ENCODE peak calls at places on chromosomes 7 and 10, in seven cellular contexts. One of them, this sample, is unnamed.

GRCh38 chr10:47159361-47160228 is 140.4 kb upstream of the GDF10 start:
- DNase-seq in cardiac muscle cell: no peak
- DNase-seq in heart left ventricle: no peak
- DNase-seq in spleen: peak
- DNase-seq in hepatocyte: no peak
- DNase-seq in psoas muscle: no peak
- DNase-seq in GM23338: no peak
- DNase-seq in this sample: no peak

GRCh38 chr10:49508654-49509053 is 30.3 kb downstream of the ERCC6 start:
- DNase-seq in cardiac muscle cell: no peak
- DNase-seq in heart left ventricle: no peak
- DNase-seq in spleen: no peak
- DNase-seq in hepatocyte: no peak
- DNase-seq in psoas muscle: no peak
- DNase-seq in GM23338: no peak
- DNase-seq in this sample: no peak

GRCh38 chr7:114048386-114049235 is 129.8 kb upstream of the PPP1R3A start:
- DNase-seq in cardiac muscle cell: no peak
- DNase-seq in heart left ventricle: no peak
- DNase-seq in spleen: no peak
- DNase-seq in hepatocyte: peak
- DNase-seq in psoas muscle: no peak
- DNase-seq in GM23338: peak
- DNase-seq in this sample: no peak

GRCh38 chr7:115299379-115300038 is 377.6 kb downstream of the MDFIC start:
- DNase-seq in cardiac muscle cell: no peak
- DNase-seq in heart left ventricle: no peak
- DNase-seq in spleen: no peak
- DNase-seq in hepatocyte: no peak
- DNase-seq in psoas muscle: no peak
- DNase-seq in GM23338: peak
- DNase-seq in this sample: no peak

GRCh38 chr7:149500910-149501309 is 3.3 kb upstream of the ZNF746 start:
- DNase-seq in cardiac muscle cell: no peak
- DNase-seq in heart left ventricle: peak
- DNase-seq in spleen: no peak
- DNase-seq in hepatocyte: no peak
- DNase-seq in psoas muscle: no peak
- DNase-seq in GM23338: no peak
- DNase-seq in this sample: no peak

GRCh38 chr7:30513762-30514161 is 9.1 kb upstream of the GGCT start:
- DNase-seq in cardiac muscle cell: no peak
- DNase-seq in heart left ventricle: no peak
- DNase-seq in spleen: no peak
- DNase-seq in hepatocyte: no peak
- DNase-seq in psoas muscle: no peak
- DNase-seq in GM23338: no peak
- DNase-seq in this sample: no peak

GRCh38 chr10:27223964-27224363 is 16.6 kb downstream of the ACBD5 start:
- DNase-seq in cardiac muscle cell: peak
- DNase-seq in heart left ventricle: no peak
- DNase-seq in spleen: peak
- DNase-seq in hepatocyte: peak
- DNase-seq in psoas muscle: no peak
- DNase-seq in GM23338: peak
- DNase-seq in this sample: no peak

GRCh38 chr7:155962191-155962967 is 150.1 kb upstream of the SHH start:
- DNase-seq in cardiac muscle cell: no peak
- DNase-seq in heart left ventricle: no peak
- DNase-seq in spleen: no peak
- DNase-seq in hepatocyte: no peak
- DNase-seq in psoas muscle: no peak
- DNase-seq in GM23338: no peak
- DNase-seq in this sample: no peak

GRCh38 chr10:64859911-64860310 is 1338.7 kb downstream of the REEP3 start:
- DNase-seq in cardiac muscle cell: no peak
- DNase-seq in heart left ventricle: no peak
- DNase-seq in spleen: no peak
- DNase-seq in hepatocyte: no peak
- DNase-seq in psoas muscle: no peak
- DNase-seq in GM23338: no peak
- DNase-seq in this sample: no peak

GRCh38 chr7:69436944-69437343 is 161.3 kb upstream of the AUTS2 start:
- DNase-seq in cardiac muscle cell: no peak
- DNase-seq in heart left ventricle: no peak
- DNase-seq in spleen: no peak
- DNase-seq in hepatocyte: no peak
- DNase-seq in psoas muscle: no peak
- DNase-seq in GM23338: no peak
- DNase-seq in this sample: no peak

GRCh38 chr7:20236790-20237189 is 19.6 kb upstream of the MACC1 start:
- DNase-seq in cardiac muscle cell: no peak
- DNase-seq in heart left ventricle: no peak
- DNase-seq in spleen: no peak
- DNase-seq in hepatocyte: no peak
- DNase-seq in psoas muscle: no peak
- DNase-seq in GM23338: no peak
- DNase-seq in this sample: no peak

GRCh38 chr7:75056476-75056875 is 17.1 kb downstream of the RCC1L start:
- DNase-seq in cardiac muscle cell: no peak
- DNase-seq in heart left ventricle: no peak
- DNase-seq in spleen: no peak
- DNase-seq in hepatocyte: no peak
- DNase-seq in psoas muscle: no peak
- DNase-seq in GM23338: no peak
- DNase-seq in this sample: no peak

GRCh38 chr7:140196361-140197217 is 19.8 kb upstream of the KDM7A start:
- DNase-seq in cardiac muscle cell: no peak
- DNase-seq in heart left ventricle: peak
- DNase-seq in spleen: no peak
- DNase-seq in hepatocyte: no peak
- DNase-seq in psoas muscle: peak
- DNase-seq in GM23338: no peak
- DNase-seq in this sample: no peak

GRCh38 chr10:86135191-86135590 is 231.4 kb downstream of the GRID1 start:
- DNase-seq in cardiac muscle cell: no peak
- DNase-seq in heart left ventricle: no peak
- DNase-seq in spleen: no peak
- DNase-seq in hepatocyte: no peak
- DNase-seq in psoas muscle: no peak
- DNase-seq in GM23338: no peak
- DNase-seq in this sample: no peak

GRCh38 chr10:31620236-31621151 is 301.5 kb downstream of the ZEB1 start:
- DNase-seq in cardiac muscle cell: peak
- DNase-seq in heart left ventricle: peak
- DNase-seq in spleen: peak
- DNase-seq in hepatocyte: no peak
- DNase-seq in psoas muscle: peak
- DNase-seq in GM23338: peak
- DNase-seq in this sample: no peak

GRCh38 chr7:139246905-139247304 is 15.9 kb downstream of the UBN2 start:
- DNase-seq in cardiac muscle cell: no peak
- DNase-seq in heart left ventricle: no peak
- DNase-seq in spleen: no peak
- DNase-seq in hepatocyte: no peak
- DNase-seq in psoas muscle: no peak
- DNase-seq in GM23338: no peak
- DNase-seq in this sample: no peak

GRCh38 chr10:89521368-89521767 is 14.0 kb downstream of the SLC16A12 start:
- DNase-seq in cardiac muscle cell: no peak
- DNase-seq in heart left ventricle: no peak
- DNase-seq in spleen: no peak
- DNase-seq in hepatocyte: no peak
- DNase-seq in psoas muscle: no peak
- DNase-seq in GM23338: no peak
- DNase-seq in this sample: no peak

GRCh38 chr10:17394854-17395253 is 59.5 kb downstream of the ST8SIA6 start:
- DNase-seq in cardiac muscle cell: no peak
- DNase-seq in heart left ventricle: no peak
- DNase-seq in spleen: no peak
- DNase-seq in hepatocyte: no peak
- DNase-seq in psoas muscle: no peak
- DNase-seq in GM23338: no peak
- DNase-seq in this sample: no peak

GRCh38 chr10:117312430-117312829 is 62.8 kb downstream of the PDZD8 start:
- DNase-seq in cardiac muscle cell: no peak
- DNase-seq in heart left ventricle: no peak
- DNase-seq in spleen: no peak
- DNase-seq in hepatocyte: no peak
- DNase-seq in psoas muscle: no peak
- DNase-seq in GM23338: no peak
- DNase-seq in this sample: no peak

GRCh38 chr7:20064974-20065862 is 152.0 kb downstream of the MACC1 start:
- DNase-seq in cardiac muscle cell: peak
- DNase-seq in heart left ventricle: no peak
- DNase-seq in spleen: no peak
- DNase-seq in hepatocyte: peak
- DNase-seq in psoas muscle: no peak
- DNase-seq in GM23338: no peak
- DNase-seq in this sample: no peak

GRCh38 chr10:121792198-121792597 is 135.6 kb downstream of the ATE1 start:
- DNase-seq in cardiac muscle cell: no peak
- DNase-seq in heart left ventricle: no peak
- DNase-seq in spleen: no peak
- DNase-seq in hepatocyte: no peak
- DNase-seq in psoas muscle: no peak
- DNase-seq in GM23338: no peak
- DNase-seq in this sample: no peak

GRCh38 chr7:84981038-84981601 is 205.7 kb downstream of the SEMA3D start:
- DNase-seq in cardiac muscle cell: no peak
- DNase-seq in heart left ventricle: no peak
- DNase-seq in spleen: no peak
- DNase-seq in hepatocyte: no peak
- DNase-seq in psoas muscle: no peak
- DNase-seq in GM23338: no peak
- DNase-seq in this sample: no peak

GRCh38 chr7:94297397-94297838 is 97.3 kb upstream of the COL1A2 start:
- DNase-seq in cardiac muscle cell: no peak
- DNase-seq in heart left ventricle: peak
- DNase-seq in spleen: no peak
- DNase-seq in hepatocyte: peak
- DNase-seq in psoas muscle: peak
- DNase-seq in GM23338: no peak
- DNase-seq in this sample: no peak

GRCh38 chr10:12384906-12385305 is 35.6 kb downstream of the CAMK1D start:
- DNase-seq in cardiac muscle cell: no peak
- DNase-seq in heart left ventricle: no peak
- DNase-seq in spleen: no peak
- DNase-seq in hepatocyte: no peak
- DNase-seq in psoas muscle: no peak
- DNase-seq in GM23338: no peak
- DNase-seq in this sample: no peak

GRCh38 chr10:114260366-114260765 is 21.3 kb downstream of the VWA2 start:
- DNase-seq in cardiac muscle cell: no peak
- DNase-seq in heart left ventricle: no peak
- DNase-seq in spleen: no peak
- DNase-seq in hepatocyte: no peak
- DNase-seq in psoas muscle: no peak
- DNase-seq in GM23338: no peak
- DNase-seq in this sample: no peak
- H3K27ac ChIP-seq in cardiac muscle cell: no peak
- H3K27ac ChIP-seq in heart left ventricle: peak
- H3K27ac ChIP-seq in spleen: peak
- H3K27ac ChIP-seq in hepatocyte: no peak
- H3K27ac ChIP-seq in psoas muscle: no peak
- H3K27ac ChIP-seq in GM23338: no peak
- H3K27ac ChIP-seq in this sample: no peak

GRCh38 chr7:6576024-6576866 is 1.0 kb upstream of the ZDHHC4 start:
- DNase-seq in cardiac muscle cell: no peak
- DNase-seq in heart left ventricle: no peak
- DNase-seq in spleen: peak
- DNase-seq in hepatocyte: no peak
- DNase-seq in psoas muscle: no peak
- DNase-seq in GM23338: peak
- DNase-seq in this sample: no peak
- H3K4me3 ChIP-seq in cardiac muscle cell: peak
- H3K4me3 ChIP-seq in heart left ventricle: peak
- H3K4me3 ChIP-seq in spleen: peak
- H3K4me3 ChIP-seq in hepatocyte: no peak
- H3K4me3 ChIP-seq in psoas muscle: peak
- H3K4me3 ChIP-seq in GM23338: no peak
- H3K4me3 ChIP-seq in this sample: peak

DNA sequence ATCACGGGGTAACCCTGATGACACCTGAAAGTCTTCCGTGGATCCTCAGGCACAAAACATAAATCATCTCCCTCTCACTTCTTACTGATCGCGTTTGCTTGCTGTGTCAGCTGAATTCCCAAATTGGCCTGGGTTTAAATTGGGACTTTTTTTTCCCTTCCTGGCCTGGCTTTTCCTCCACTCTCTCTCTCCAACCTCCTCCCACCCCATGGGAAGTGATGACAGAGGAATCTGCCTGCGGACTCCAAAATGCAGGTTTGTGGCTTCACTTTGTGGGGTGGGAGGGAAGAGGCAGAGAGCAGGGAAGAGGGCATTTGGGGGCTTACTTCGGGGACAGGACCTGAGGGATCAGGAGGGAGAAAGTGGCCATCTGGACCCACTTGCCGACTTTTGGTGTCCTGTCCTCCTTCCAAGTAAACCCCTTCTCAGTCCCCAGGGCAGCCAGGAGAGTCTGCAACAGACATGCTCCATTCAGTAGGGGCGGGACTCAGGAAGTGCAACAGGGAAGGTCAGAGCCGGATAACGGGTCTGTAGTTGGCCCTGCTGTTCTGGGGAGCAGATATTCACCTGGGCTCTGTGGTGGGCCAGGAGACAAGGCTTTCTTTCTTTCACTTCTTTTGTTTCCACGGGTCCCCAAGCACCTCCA is 172.7 kb downstream of the PLXNA4 start:
- DNase-seq in cardiac muscle cell: no peak
- DNase-seq in heart left ventricle: no peak
- DNase-seq in spleen: peak
- DNase-seq in hepatocyte: no peak
- DNase-seq in psoas muscle: no peak
- DNase-seq in GM23338: no peak
- DNase-seq in this sample: no peak
- H3K27ac ChIP-seq in cardiac muscle cell: peak
- H3K27ac ChIP-seq in heart left ventricle: no peak
- H3K27ac ChIP-seq in spleen: no peak
- H3K27ac ChIP-seq in hepatocyte: no peak
- H3K27ac ChIP-seq in psoas muscle: no peak
- H3K27ac ChIP-seq in GM23338: no peak
- H3K27ac ChIP-seq in this sample: no peak

GRCh38 chr7:27176343-27176731 is 2.2 kb upstream of the HOXA10 start:
- DNase-seq in cardiac muscle cell: no peak
- DNase-seq in heart left ventricle: no peak
- DNase-seq in spleen: peak
- DNase-seq in hepatocyte: no peak
- DNase-seq in psoas muscle: peak
- DNase-seq in GM23338: peak
- DNase-seq in this sample: peak
- H3K4me3 ChIP-seq in cardiac muscle cell: no peak
- H3K4me3 ChIP-seq in heart left ventricle: no peak
- H3K4me3 ChIP-seq in spleen: no peak
- H3K4me3 ChIP-seq in hepatocyte: no peak
- H3K4me3 ChIP-seq in psoas muscle: peak
- H3K4me3 ChIP-seq in GM23338: no peak
- H3K4me3 ChIP-seq in this sample: no peak

This sample was measured in dorsolateral prefrontal cortex.